ENCODE peak calls at places on chromosome 21, in eight cellular contexts. One of them, this sample, is unnamed.

GRCh38 chr21:15794277-15794912 is 64.6 kb downstream of the USP25 start:
- DNase-seq in coronary artery: no peak
- DNase-seq in endothelial cell: no peak
- DNase-seq in nephron progenitor cell: no peak
- DNase-seq in type B pancreatic cell: no peak
- DNase-seq in mammary epithelial cell: no peak
- DNase-seq in fibroblast of pulmonary artery: no peak
- DNase-seq in bronchial epithelial cell: no peak
- DNase-seq in this sample: no peak

GRCh38 chr21:20999567-21000169 is 1.5 kb downstream of the NCAM2 start:
- DNase-seq in coronary artery: no peak
- DNase-seq in endothelial cell: peak
- DNase-seq in nephron progenitor cell: peak
- DNase-seq in type B pancreatic cell: no peak
- DNase-seq in mammary epithelial cell: peak
- DNase-seq in fibroblast of pulmonary artery: peak
- DNase-seq in bronchial epithelial cell: peak
- DNase-seq in this sample: peak

GRCh38 chr21:17083084-17083483 is 429.8 kb upstream of the CXADR start:
- DNase-seq in coronary artery: no peak
- DNase-seq in endothelial cell: no peak
- DNase-seq in nephron progenitor cell: no peak
- DNase-seq in type B pancreatic cell: no peak
- DNase-seq in mammary epithelial cell: no peak
- DNase-seq in fibroblast of pulmonary artery: no peak
- DNase-seq in bronchial epithelial cell: no peak
- DNase-seq in this sample: no peak

GRCh38 chr21:34846601-34847112 is 177.9 kb downstream of the CLIC6 start:
- DNase-seq in coronary artery: no peak
- DNase-seq in endothelial cell: peak
- DNase-seq in nephron progenitor cell: peak
- DNase-seq in type B pancreatic cell: no peak
- DNase-seq in mammary epithelial cell: peak
- DNase-seq in fibroblast of pulmonary artery: peak
- DNase-seq in bronchial epithelial cell: peak
- DNase-seq in this sample: peak

GRCh38 chr21:15096146-15096545 is 31.3 kb upstream of the NRIP1 start:
- DNase-seq in coronary artery: no peak
- DNase-seq in endothelial cell: no peak
- DNase-seq in nephron progenitor cell: no peak
- DNase-seq in type B pancreatic cell: no peak
- DNase-seq in mammary epithelial cell: no peak
- DNase-seq in fibroblast of pulmonary artery: no peak
- DNase-seq in bronchial epithelial cell: no peak
- DNase-seq in this sample: no peak

GRCh38 chr21:40681164-40681859 is 165.6 kb downstream of the DSCAM start:
- DNase-seq in coronary artery: no peak
- DNase-seq in endothelial cell: no peak
- DNase-seq in nephron progenitor cell: no peak
- DNase-seq in type B pancreatic cell: no peak
- DNase-seq in mammary epithelial cell: no peak
- DNase-seq in fibroblast of pulmonary artery: no peak
- DNase-seq in bronchial epithelial cell: no peak
- DNase-seq in this sample: no peak

GRCh38 chr21:15839601-15840000 is 109.8 kb downstream of the USP25 start:
- DNase-seq in coronary artery: no peak
- DNase-seq in endothelial cell: no peak
- DNase-seq in nephron progenitor cell: no peak
- DNase-seq in type B pancreatic cell: no peak
- DNase-seq in mammary epithelial cell: no peak
- DNase-seq in fibroblast of pulmonary artery: no peak
- DNase-seq in bronchial epithelial cell: peak
- DNase-seq in this sample: no peak

GRCh38 chr21:35288238-35288637 is 239.1 kb upstream of the RUNX1 start:
- DNase-seq in coronary artery: no peak
- DNase-seq in endothelial cell: no peak
- DNase-seq in nephron progenitor cell: no peak
- DNase-seq in type B pancreatic cell: no peak
- DNase-seq in mammary epithelial cell: no peak
- DNase-seq in fibroblast of pulmonary artery: no peak
- DNase-seq in bronchial epithelial cell: no peak
- DNase-seq in this sample: no peak

GRCh38 chr21:14900611-14901010 is 164.2 kb downstream of the NRIP1 start:
- DNase-seq in coronary artery: no peak
- DNase-seq in endothelial cell: no peak
- DNase-seq in nephron progenitor cell: no peak
- DNase-seq in type B pancreatic cell: no peak
- DNase-seq in mammary epithelial cell: peak
- DNase-seq in fibroblast of pulmonary artery: no peak
- DNase-seq in bronchial epithelial cell: peak
- DNase-seq in this sample: peak

GRCh38 chr21:15152591-15152990 is 87.8 kb upstream of the NRIP1 start:
- DNase-seq in coronary artery: no peak
- DNase-seq in endothelial cell: no peak
- DNase-seq in nephron progenitor cell: no peak
- DNase-seq in type B pancreatic cell: no peak
- DNase-seq in mammary epithelial cell: no peak
- DNase-seq in fibroblast of pulmonary artery: no peak
- DNase-seq in bronchial epithelial cell: no peak
- DNase-seq in this sample: no peak

GRCh38 chr21:26795866-26796329 is 49.3 kb downstream of the ADAMTS1 start:
- DNase-seq in coronary artery: peak
- DNase-seq in endothelial cell: no peak
- DNase-seq in nephron progenitor cell: no peak
- DNase-seq in type B pancreatic cell: no peak
- DNase-seq in mammary epithelial cell: peak
- DNase-seq in fibroblast of pulmonary artery: peak
- DNase-seq in bronchial epithelial cell: peak
- DNase-seq in this sample: peak

GRCh38 chr21:35239811-35240219 is 190.7 kb upstream of the RUNX1 start:
- DNase-seq in coronary artery: no peak
- DNase-seq in endothelial cell: no peak
- DNase-seq in nephron progenitor cell: peak
- DNase-seq in type B pancreatic cell: no peak
- DNase-seq in mammary epithelial cell: no peak
- DNase-seq in fibroblast of pulmonary artery: no peak
- DNase-seq in bronchial epithelial cell: no peak
- DNase-seq in this sample: no peak

GRCh38 chr21:17590443-17590842 is 22.3 kb downstream of the BTG3 start:
- DNase-seq in coronary artery: no peak
- DNase-seq in endothelial cell: no peak
- DNase-seq in nephron progenitor cell: no peak
- DNase-seq in type B pancreatic cell: no peak
- DNase-seq in mammary epithelial cell: no peak
- DNase-seq in fibroblast of pulmonary artery: peak
- DNase-seq in bronchial epithelial cell: no peak
- DNase-seq in this sample: peak

GRCh38 chr21:32894321-32894720 is 122.8 kb upstream of the PAXBP1 start:
- DNase-seq in coronary artery: no peak
- DNase-seq in endothelial cell: no peak
- DNase-seq in nephron progenitor cell: no peak
- DNase-seq in type B pancreatic cell: no peak
- DNase-seq in mammary epithelial cell: no peak
- DNase-seq in fibroblast of pulmonary artery: no peak
- DNase-seq in bronchial epithelial cell: no peak
- DNase-seq in this sample: no peak

GRCh38 chr21:41698071-41698470 is 68.8 kb downstream of the RIPK4 start:
- DNase-seq in coronary artery: no peak
- DNase-seq in endothelial cell: no peak
- DNase-seq in nephron progenitor cell: no peak
- DNase-seq in type B pancreatic cell: no peak
- DNase-seq in mammary epithelial cell: no peak
- DNase-seq in fibroblast of pulmonary artery: no peak
- DNase-seq in bronchial epithelial cell: no peak
- DNase-seq in this sample: no peak

GRCh38 chr21:42067531-42068255 is 3.4 kb upstream of the UMODL1 start:
- DNase-seq in coronary artery: no peak
- DNase-seq in endothelial cell: no peak
- DNase-seq in nephron progenitor cell: no peak
- DNase-seq in type B pancreatic cell: no peak
- DNase-seq in mammary epithelial cell: no peak
- DNase-seq in fibroblast of pulmonary artery: no peak
- DNase-seq in bronchial epithelial cell: no peak
- DNase-seq in this sample: no peak

GRCh38 chr21:45386336-45386727 is 18.6 kb upstream of the COL18A1 start:
- DNase-seq in coronary artery: no peak
- DNase-seq in endothelial cell: no peak
- DNase-seq in nephron progenitor cell: no peak
- DNase-seq in type B pancreatic cell: no peak
- DNase-seq in mammary epithelial cell: no peak
- DNase-seq in fibroblast of pulmonary artery: no peak
- DNase-seq in bronchial epithelial cell: no peak
- DNase-seq in this sample: no peak

GRCh38 chr21:45387506-45387905 is 17.5 kb upstream of the COL18A1 start:
- DNase-seq in coronary artery: no peak
- DNase-seq in endothelial cell: no peak
- DNase-seq in nephron progenitor cell: no peak
- DNase-seq in type B pancreatic cell: no peak
- DNase-seq in mammary epithelial cell: no peak
- DNase-seq in fibroblast of pulmonary artery: no peak
- DNase-seq in bronchial epithelial cell: no peak
- DNase-seq in this sample: no peak

GRCh38 chr21:45385549-45386050 is 19.4 kb upstream of the COL18A1 start:
- DNase-seq in coronary artery: no peak
- DNase-seq in endothelial cell: no peak
- DNase-seq in nephron progenitor cell: no peak
- DNase-seq in type B pancreatic cell: no peak
- DNase-seq in mammary epithelial cell: no peak
- DNase-seq in fibroblast of pulmonary artery: no peak
- DNase-seq in bronchial epithelial cell: no peak
- DNase-seq in this sample: no peak

GRCh38 chr21:45388011-45388521 is 16.9 kb upstream of the COL18A1 start:
- DNase-seq in coronary artery: no peak
- DNase-seq in endothelial cell: no peak
- DNase-seq in nephron progenitor cell: no peak
- DNase-seq in type B pancreatic cell: no peak
- DNase-seq in mammary epithelial cell: no peak
- DNase-seq in fibroblast of pulmonary artery: no peak
- DNase-seq in bronchial epithelial cell: no peak
- DNase-seq in this sample: no peak

DNA sequence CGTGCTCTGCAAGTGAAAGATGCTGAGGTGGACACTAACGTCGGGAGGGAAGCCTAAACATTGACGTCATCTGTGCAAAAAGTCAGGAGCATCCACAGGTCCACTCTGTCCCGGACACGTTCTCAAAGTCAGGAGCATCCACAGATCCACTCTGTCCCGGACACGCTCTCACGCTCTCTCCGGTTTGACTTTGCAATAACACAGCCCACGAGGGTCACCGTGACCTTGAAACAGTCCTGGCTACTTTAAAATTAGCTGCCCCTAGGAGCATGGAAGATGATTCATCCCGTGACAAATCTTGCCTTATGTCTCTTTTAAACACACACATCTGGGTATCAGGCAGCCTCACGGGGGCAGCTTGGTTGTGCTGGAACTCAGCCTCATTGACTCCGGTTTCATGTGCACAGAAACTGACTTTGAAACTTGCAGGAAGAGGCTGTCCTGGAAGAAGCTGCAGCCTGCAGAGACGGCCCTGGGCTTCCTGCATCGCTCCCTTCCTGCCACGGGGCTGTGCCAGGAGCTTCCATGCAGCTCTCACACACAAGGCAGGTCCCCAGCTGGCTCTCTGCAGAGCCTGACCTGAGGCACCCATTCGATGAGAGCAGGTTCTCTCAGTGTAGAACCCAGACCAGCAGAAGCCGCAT is 18.1 kb upstream of the COL18A1 start:
- DNase-seq in coronary artery: no peak
- DNase-seq in endothelial cell: peak
- DNase-seq in nephron progenitor cell: no peak
- DNase-seq in type B pancreatic cell: no peak
- DNase-seq in mammary epithelial cell: peak
- DNase-seq in fibroblast of pulmonary artery: peak
- DNase-seq in bronchial epithelial cell: peak
- DNase-seq in this sample: peak
- TF ChIP-seq CTCF in coronary artery: no peak
- TF ChIP-seq CTCF in endothelial cell: no peak
- TF ChIP-seq CTCF in nephron progenitor cell: no peak
- TF ChIP-seq CTCF in type B pancreatic cell: peak
- TF ChIP-seq CTCF in mammary epithelial cell: no peak
- TF ChIP-seq CTCF in fibroblast of pulmonary artery: peak
- TF ChIP-seq CTCF in bronchial epithelial cell: peak
- TF ChIP-seq CTCF in this sample: no peak

DNA sequence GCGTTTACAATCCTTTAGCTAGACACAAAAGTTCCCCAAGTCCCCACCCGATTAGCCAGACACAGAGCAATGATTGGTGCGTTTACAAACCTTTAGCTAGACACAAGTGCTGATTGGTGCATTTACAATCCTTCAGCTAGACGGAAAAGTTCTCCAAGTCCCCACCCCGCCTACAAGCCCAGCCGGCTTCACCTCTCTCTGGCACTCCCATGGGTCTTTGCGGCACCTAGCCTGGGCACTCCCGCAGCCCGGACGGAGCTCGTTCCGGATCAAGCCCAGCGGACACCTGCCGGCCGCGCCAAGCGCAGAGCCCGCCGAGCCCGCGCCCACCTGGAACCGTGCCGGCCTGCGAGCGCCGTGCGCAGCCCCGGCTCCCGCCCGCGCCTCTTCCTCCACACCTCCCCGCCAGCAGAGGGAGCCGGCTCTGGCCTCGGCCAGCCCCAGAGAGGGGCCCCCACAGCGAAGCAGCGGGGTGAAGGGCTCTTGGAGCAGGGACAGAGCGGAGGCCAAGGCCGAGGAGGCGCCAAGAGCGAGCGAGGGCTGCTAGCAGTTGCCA is 50.0 kb upstream of the KRTAP19-8 start:
- DNase-seq in coronary artery: no peak
- DNase-seq in endothelial cell: no peak
- DNase-seq in nephron progenitor cell: no peak
- DNase-seq in type B pancreatic cell: no peak
- DNase-seq in mammary epithelial cell: no peak
- DNase-seq in fibroblast of pulmonary artery: no peak
- DNase-seq in bronchial epithelial cell: no peak
- DNase-seq in this sample: no peak
- TF ChIP-seq CTCF in coronary artery: no peak
- TF ChIP-seq CTCF in endothelial cell: peak
- TF ChIP-seq CTCF in nephron progenitor cell: no peak
- TF ChIP-seq CTCF in type B pancreatic cell: no peak
- TF ChIP-seq CTCF in mammary epithelial cell: no peak
- TF ChIP-seq CTCF in fibroblast of pulmonary artery: no peak
- TF ChIP-seq CTCF in bronchial epithelial cell: no peak
- TF ChIP-seq CTCF in this sample: no peak

DNA sequence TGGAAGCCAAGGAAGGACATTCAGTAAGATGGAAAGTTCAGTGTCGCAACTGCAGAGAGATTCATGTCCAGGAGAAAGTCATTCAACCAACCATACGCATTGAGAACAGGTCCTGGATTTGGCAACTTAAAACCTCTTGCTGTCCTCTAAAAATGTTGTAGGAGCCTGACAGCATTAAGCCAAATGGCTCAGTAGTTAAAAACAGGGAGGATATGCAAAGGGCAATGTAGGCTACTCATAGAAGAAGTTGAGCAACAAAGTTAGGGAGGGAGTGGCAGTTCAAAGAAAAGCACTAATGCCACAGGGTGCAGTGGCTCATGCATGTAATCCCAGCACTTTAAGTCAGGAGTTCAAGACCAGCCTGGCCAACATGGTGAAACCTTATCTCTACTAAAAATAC is 92.9 kb upstream of the ERG start:
- DNase-seq in coronary artery: no peak
- DNase-seq in endothelial cell: no peak
- DNase-seq in nephron progenitor cell: no peak
- DNase-seq in type B pancreatic cell: no peak
- DNase-seq in mammary epithelial cell: no peak
- DNase-seq in fibroblast of pulmonary artery: no peak
- DNase-seq in bronchial epithelial cell: no peak
- DNase-seq in this sample: no peak
- TF ChIP-seq CTCF in coronary artery: no peak
- TF ChIP-seq CTCF in endothelial cell: no peak
- TF ChIP-seq CTCF in nephron progenitor cell: no peak
- TF ChIP-seq CTCF in type B pancreatic cell: no peak
- TF ChIP-seq CTCF in mammary epithelial cell: no peak
- TF ChIP-seq CTCF in fibroblast of pulmonary artery: no peak
- TF ChIP-seq CTCF in bronchial epithelial cell: no peak
- TF ChIP-seq CTCF in this sample: no peak

GRCh38 chr21:44337941-44338895 is 972 bp downstream of the CFAP410 start:
- DNase-seq in coronary artery: peak
- DNase-seq in endothelial cell: peak
- DNase-seq in nephron progenitor cell: peak
- DNase-seq in type B pancreatic cell: no peak
- DNase-seq in mammary epithelial cell: peak
- DNase-seq in fibroblast of pulmonary artery: peak
- DNase-seq in bronchial epithelial cell: peak
- DNase-seq in this sample: peak
- TF ChIP-seq CTCF in coronary artery: no peak
- TF ChIP-seq CTCF in endothelial cell: no peak
- TF ChIP-seq CTCF in nephron progenitor cell: no peak
- TF ChIP-seq CTCF in type B pancreatic cell: peak
- TF ChIP-seq CTCF in mammary epithelial cell: no peak
- TF ChIP-seq CTCF in fibroblast of pulmonary artery: peak
- TF ChIP-seq CTCF in bronchial epithelial cell: peak
- TF ChIP-seq CTCF in this sample: no peak